ENCODE peak calls at places on chromosomes 4 and X, in four cellular contexts. B is K562, Q is HepG2, X is GM12878. O is an unnamed sample.

GRCh38 chr4:153467897-153468262 is 1.7 kb downstream of the TMEM131L start:
- DNase-seq in B (no peak), Q (no peak), X (no peak), O (no peak)

GRCh38 chrX:116490091-116490490 is 27.3 kb upstream of the CT83 start:
- DNase-seq in B (no peak), Q (no peak), X (no peak), O (no peak)

GRCh38 chrX:56382278-56382677 is 150.1 kb downstream of the KLF8 start:
- DNase-seq in B (no peak), Q (no peak), X (no peak), O (no peak)

GRCh38 chrX:74383611-74384010 is 37.7 kb upstream of the SLC16A2 start:
- DNase-seq in B (no peak), Q (peak), X (no peak), O (peak)

GRCh38 chr4:56958111-56958517 is 19.3 kb downstream of the NOA1 start:
- DNase-seq in B (peak), Q (no peak), X (no peak), O (no peak)

GRCh38 chrX:27966492-27966891 is 14.8 kb downstream of the DCAF8L1 start:
- DNase-seq in B (no peak), Q (no peak), X (no peak), O (no peak)

GRCh38 chr4:165331823-165332222 is 4.4 kb downstream of the MSMO1 start:
- DNase-seq in B (peak), Q (no peak), X (no peak), O (peak)

GRCh38 chr4:43331226-43332078 is 438.9 kb downstream of the GRXCR1 start:
- DNase-seq in B (no peak), Q (no peak), X (no peak), O (no peak)

GRCh38 chr4:6767725-6768538 is 14.6 kb upstream of the KIAA0232 start:
- DNase-seq in B (no peak), Q (peak), X (no peak), O (no peak)

GRCh38 chrX:72120798-72121197 is 10.9 kb downstream of the RTL5 start:
- DNase-seq in B (no peak), Q (no peak), X (no peak), O (no peak)

GRCh38 chr4:40112393-40112792 is 55.7 kb downstream of the N4BP2 start:
- DNase-seq in B (no peak), Q (no peak), X (no peak), O (no peak)

GRCh38 chrX:37846934-37847732 is at the start of gene DYNLT3:
- DNase-seq in B (peak), Q (peak), X (peak), O (peak)

GRCh38 chr4:107449611-107450369 is 270.2 kb downstream of the PAPSS1 start:
- DNase-seq in B (no peak), Q (no peak), X (no peak), O (no peak)

GRCh38 chrX:319579-320125 is 1.1 kb upstream of the GTPBP6 start:
- DNase-seq in B (no peak), Q (no peak), X (no peak), O (no peak)

GRCh38 chr4:54289316-54289715 is 60.2 kb downstream of the PDGFRA start:
- DNase-seq in B (no peak), Q (no peak), X (no peak), O (no peak)

GRCh38 chr4:177128306-177128705 is 181.4 kb upstream of the NEIL3 start:
- DNase-seq in B (no peak), Q (no peak), X (no peak), O (no peak)

GRCh38 chr4:7873881-7874280 is 65.8 kb downstream of the AFAP1 start:
- DNase-seq in B (no peak), Q (no peak), X (no peak), O (no peak)

GRCh38 chrX:87236836-87237235 is 280.8 kb upstream of the KLHL4 start:
- DNase-seq in B (no peak), Q (no peak), X (no peak), O (no peak)

GRCh38 chrX:107823456-107823855 is 2.2 kb upstream of the MID2 start:
- DNase-seq in B (no peak), Q (no peak), X (no peak), O (no peak)

GRCh38 chr4:11439836-11440235 is 11.1 kb upstream of the HS3ST1 start:
- DNase-seq in B (no peak), Q (no peak), X (no peak), O (no peak)

GRCh38 chr4:155953151-155954117 is at the start of gene CTSO:
- DNase-seq in B (peak), Q (peak), X (peak), O (peak)

GRCh38 chr4:139011220-139011950 is 4.2 kb upstream of the NOCT start:
- DNase-seq in B (peak), Q (no peak), X (no peak), O (no peak)

GRCh38 chrX:20521245-20521644 is 254.5 kb upstream of the RPS6KA3 start:
- DNase-seq in B (no peak), Q (no peak), X (no peak), O (no peak)

GRCh38 chrX:148588649-148589310 is 88.4 kb downstream of the AFF2 start:
- DNase-seq in B (no peak), Q (no peak), X (no peak), O (no peak)

GRCh38 chr4:56656346-56656643 is 24.8 kb downstream of the HOPX start:
- DNase-seq in B (peak), Q (no peak), X (no peak), O (peak)

GRCh38 chr4:152970102-152970820 is 34.1 kb downstream of the FHDC1 start:
- DNase-seq in B (no peak), Q (no peak), X (no peak), O (no peak)

GRCh38 chrX:6226053-6226645 is 2.5 kb downstream of the NLGN4X start:
- DNase-seq in B (no peak), Q (no peak), X (no peak), O (peak)

GRCh38 chr4:65671402-65671801 is 1.1 kb upstream of the EPHA5 start:
- DNase-seq in B (no peak), Q (peak), X (no peak), O (no peak)

GRCh38 chr4:65668201-65669007 is 1.9 kb downstream of the EPHA5 start:
- DNase-seq in B (no peak), Q (no peak), X (no peak), O (peak)

GRCh38 chr4:65669008-65669971 is 999 bp downstream of the EPHA5 start:
- DNase-seq in B (no peak), Q (no peak), X (no peak), O (peak)

GRCh38 chr4:65669981-65670330 is 333 bp downstream of the EPHA5 start:
- DNase-seq in B (no peak), Q (no peak), X (no peak), O (no peak)

DNA sequence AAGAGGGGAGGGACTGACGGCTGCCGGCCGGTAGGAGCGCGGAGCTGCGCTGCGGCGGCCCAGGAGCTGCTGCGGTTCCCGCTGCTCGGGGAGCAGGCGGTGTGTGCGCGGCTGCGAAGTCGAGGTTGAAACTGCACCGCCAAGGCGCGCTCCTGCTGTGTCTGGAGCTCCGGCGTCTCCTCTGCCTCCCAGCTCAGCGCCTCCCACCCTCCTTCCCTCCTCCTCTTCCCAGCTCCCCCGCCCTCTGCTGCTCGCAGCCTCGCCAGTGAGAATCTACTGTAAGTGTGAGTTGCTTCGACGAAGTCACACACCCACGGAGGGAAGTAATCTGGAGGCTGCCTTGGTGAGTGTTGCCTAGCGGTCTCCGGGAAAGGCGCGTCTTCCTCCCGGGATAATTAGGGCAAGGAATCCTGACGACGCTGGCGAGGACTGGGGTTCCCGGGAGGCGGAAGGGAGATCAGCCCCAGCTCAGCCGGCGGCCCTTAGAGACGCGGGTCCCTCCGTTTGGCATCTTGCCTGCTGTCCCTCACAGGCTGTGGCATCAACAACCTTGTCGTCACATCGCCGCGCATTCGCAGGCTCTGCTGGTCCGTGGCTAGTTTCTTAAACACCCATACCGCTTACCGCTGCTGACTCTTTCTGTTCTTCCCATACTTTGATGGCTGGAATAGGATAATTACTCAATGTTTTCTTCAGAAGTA is at the start of gene EPHA5:
- DNase-seq in B (no peak), Q (peak), X (no peak), O (peak)
- TF ChIP-seq POLR2AphosphoS5 in B (no peak), Q (no peak), X (no peak), O (no peak)

DNA sequence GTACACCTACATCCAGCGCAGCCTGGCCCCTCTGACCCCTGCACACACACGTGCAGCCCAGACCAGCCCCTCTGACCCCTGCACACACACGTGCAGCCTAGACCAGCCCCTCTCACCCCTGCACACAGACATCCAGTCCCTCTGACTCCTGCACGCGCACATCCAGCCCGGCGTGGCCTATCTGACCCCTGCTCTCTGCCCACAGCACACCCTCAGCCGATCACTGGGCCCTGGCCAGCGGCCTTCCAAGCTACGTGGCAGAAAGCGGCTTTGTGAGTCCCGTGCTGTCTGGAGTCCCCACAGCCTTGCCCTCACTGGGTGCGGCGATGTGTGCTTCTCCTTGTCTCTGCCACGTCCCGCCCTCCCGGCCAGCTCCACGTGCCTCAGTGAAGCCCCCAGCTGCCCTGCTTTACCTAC is 18.3 kb downstream of the ATP5ME start:
- DNase-seq in B (no peak), Q (no peak), X (no peak), O (no peak)
- TF ChIP-seq JUNB in B (no peak), Q (no peak), X (no peak), O (no peak)

GRCh38 chr4:87944967-87945366 is 30.5 kb upstream of the SPP1 start:
- DNase-seq in B (no peak), Q (no peak), X (no peak), O (no peak)
- TF ChIP-seq POLR2AphosphoS5 in B (no peak), Q (no peak), X (no peak), O (no peak)

GRCh38 chrX:97633798-97634197 is 750.1 kb downstream of the RPA4 start:
- DNase-seq in B (no peak), Q (no peak), X (no peak), O (no peak)
- TF ChIP-seq JUNB in B (no peak), Q (no peak), X (no peak), O (no peak)

DNA sequence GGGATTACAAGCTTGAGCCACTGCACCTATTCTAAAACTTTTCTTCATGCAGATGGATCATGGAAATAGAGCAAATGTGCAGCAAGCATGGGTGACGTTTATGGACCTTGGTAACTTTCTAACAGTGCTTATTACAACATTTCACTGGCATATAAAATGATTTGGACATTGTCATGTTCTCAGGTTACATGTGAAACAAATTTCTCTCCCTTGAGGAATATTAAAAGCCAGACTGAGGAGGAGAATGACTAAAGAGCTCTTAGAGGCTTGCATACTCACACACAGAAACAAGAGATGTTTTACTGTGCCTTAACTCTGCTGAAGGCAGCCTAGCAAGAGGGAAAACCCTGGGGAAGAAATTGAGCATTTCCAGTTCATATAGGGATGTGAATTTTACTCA is 38.6 kb upstream of the GPR101 start:
- DNase-seq in B (no peak), Q (no peak), X (no peak), O (no peak)
- TF ChIP-seq POLR2AphosphoS5 in B (no peak), Q (no peak), X (no peak), O (no peak)

GRCh38 chr4:106255195-106255594 is 60.8 kb downstream of the TBCK start:
- DNase-seq in B (no peak), Q (no peak), X (no peak), O (no peak)

GRCh38 chr4:106253364-106254129 is 62.5 kb downstream of the TBCK start:
- DNase-seq in B (no peak), Q (no peak), X (no peak), O (no peak)

GRCh38 chr4:106256190-106256589 is 59.8 kb downstream of the TBCK start:
- DNase-seq in B (no peak), Q (no peak), X (no peak), O (no peak)

GRCh38 chr4:106261980-106262379 is 54.0 kb downstream of the TBCK start:
- DNase-seq in B (no peak), Q (no peak), X (no peak), O (no peak)

GRCh38 chr4:106258145-106259045 is 57.6 kb downstream of the TBCK start:
- DNase-seq in B (no peak), Q (peak), X (no peak), O (peak)
- TF ChIP-seq JUNB in B (no peak), Q (no peak), X (no peak), O (no peak)

GRCh38 chr4:84582988-84583870 is at the start of gene CDS1:
- DNase-seq in B (peak), Q (no peak), X (no peak), O (peak)

GRCh38 chr4:84583871-84584373 is 995 bp downstream of the CDS1 start:
- DNase-seq in B (no peak), Q (no peak), X (no peak), O (no peak)

GRCh38 chr4:84579410-84579791 is 3.5 kb upstream of the CDS1 start:
- DNase-seq in B (no peak), Q (no peak), X (no peak), O (peak)

GRCh38 chr4:84585276-84585675 is 2.3 kb downstream of the CDS1 start:
- DNase-seq in B (no peak), Q (no peak), X (no peak), O (no peak)

GRCh38 chr4:84582302-84582987 is 482 bp upstream of the CDS1 start:
- DNase-seq in B (peak), Q (peak), X (no peak), O (peak)
- TF ChIP-seq POLR2AphosphoS5 in B (no peak), Q (no peak), X (no peak), O (peak)

DNA sequence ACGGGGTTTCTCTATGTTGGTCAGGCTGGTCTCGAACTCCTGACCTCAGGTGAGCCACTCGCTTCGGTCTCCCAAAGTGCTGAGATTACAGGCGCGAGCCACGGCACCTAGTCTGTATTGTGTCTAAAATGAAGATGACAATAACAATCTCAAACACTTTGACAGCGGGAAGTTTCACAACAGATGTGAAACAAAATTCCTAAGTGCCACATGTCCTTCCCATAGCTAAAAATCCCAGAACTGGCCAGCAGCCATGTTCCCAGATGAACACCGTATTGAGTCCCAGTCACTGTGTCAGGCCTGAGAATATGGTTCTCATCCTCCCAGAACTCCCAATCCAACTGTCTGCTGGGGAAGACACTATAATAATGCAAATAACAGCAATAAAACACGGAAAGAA is 16.4 kb upstream of the KLHL8 start:
- DNase-seq in B (no peak), Q (peak), X (no peak), O (no peak)
- TF ChIP-seq JUNB in B (no peak), Q (no peak), X (no peak), O (no peak)

GRCh38 chr4:184355111-184355604 is 119.2 kb downstream of the IRF2 start:
- DNase-seq in B (peak), Q (peak), X (peak), O (no peak)
- TF ChIP-seq POLR2AphosphoS5 in B (no peak), Q (no peak), X (peak), O (no peak)

O was measured in GM23338.